ENCODE peak calls at places on chromosomes 6 and 20, in ten cellular contexts. One of them, this sample, is unnamed.

GRCh38 chr6:8030920-8031319 is 33.3 kb downstream of the BLOC1S5 start:
- DNase-seq in B cell: no peak
- DNase-seq in T-helper 9 cell: no peak
- DNase-seq in astrocyte of the spinal cord: no peak
- DNase-seq in putamen: no peak
- DNase-seq in CD4-positive, alpha-beta T cell: no peak
- DNase-seq in activated naive CD4-positive, alpha-beta T cell treated with anti-CD3 and anti-CD28 coated beads for 36 hours: no peak
- DNase-seq in activated naive CD8-positive, alpha-beta T cell treated with anti-CD3 and anti-CD28 coated beads, Interleukin-2, amount 50 U/mL, for 16 hours: no peak
- DNase-seq in Kasumi-1: peak
- DNase-seq in BJ: no peak
- DNase-seq in this sample: no peak

GRCh38 chr6:85272973-85273372 is 176.9 kb upstream of the NT5E start:
- DNase-seq in B cell: no peak
- DNase-seq in T-helper 9 cell: no peak
- DNase-seq in astrocyte of the spinal cord: no peak
- DNase-seq in putamen: no peak
- DNase-seq in CD4-positive, alpha-beta T cell: no peak
- DNase-seq in activated naive CD4-positive, alpha-beta T cell treated with anti-CD3 and anti-CD28 coated beads for 36 hours: no peak
- DNase-seq in activated naive CD8-positive, alpha-beta T cell treated with anti-CD3 and anti-CD28 coated beads, Interleukin-2, amount 50 U/mL, for 16 hours: no peak
- DNase-seq in Kasumi-1: no peak
- DNase-seq in BJ: no peak
- DNase-seq in this sample: no peak

GRCh38 chr6:140784573-140784972 is 1348.2 kb upstream of the GJE1 start:
- DNase-seq in B cell: no peak
- DNase-seq in T-helper 9 cell: no peak
- DNase-seq in astrocyte of the spinal cord: no peak
- DNase-seq in putamen: no peak
- DNase-seq in CD4-positive, alpha-beta T cell: no peak
- DNase-seq in activated naive CD4-positive, alpha-beta T cell treated with anti-CD3 and anti-CD28 coated beads for 36 hours: no peak
- DNase-seq in activated naive CD8-positive, alpha-beta T cell treated with anti-CD3 and anti-CD28 coated beads, Interleukin-2, amount 50 U/mL, for 16 hours: no peak
- DNase-seq in Kasumi-1: no peak
- DNase-seq in BJ: no peak
- DNase-seq in this sample: no peak

GRCh38 chr20:63835031-63835858 is 4.2 kb upstream of the ZBTB46 start:
- DNase-seq in B cell: no peak
- DNase-seq in T-helper 9 cell: no peak
- DNase-seq in astrocyte of the spinal cord: peak
- DNase-seq in putamen: no peak
- DNase-seq in CD4-positive, alpha-beta T cell: no peak
- DNase-seq in activated naive CD4-positive, alpha-beta T cell treated with anti-CD3 and anti-CD28 coated beads for 36 hours: no peak
- DNase-seq in activated naive CD8-positive, alpha-beta T cell treated with anti-CD3 and anti-CD28 coated beads, Interleukin-2, amount 50 U/mL, for 16 hours: no peak
- DNase-seq in Kasumi-1: no peak
- DNase-seq in BJ: peak
- DNase-seq in this sample: peak

GRCh38 chr6:148501178-148501590 is 158.5 kb downstream of the SASH1 start:
- DNase-seq in B cell: no peak
- DNase-seq in T-helper 9 cell: no peak
- DNase-seq in astrocyte of the spinal cord: peak
- DNase-seq in putamen: no peak
- DNase-seq in CD4-positive, alpha-beta T cell: no peak
- DNase-seq in activated naive CD4-positive, alpha-beta T cell treated with anti-CD3 and anti-CD28 coated beads for 36 hours: no peak
- DNase-seq in activated naive CD8-positive, alpha-beta T cell treated with anti-CD3 and anti-CD28 coated beads, Interleukin-2, amount 50 U/mL, for 16 hours: no peak
- DNase-seq in Kasumi-1: no peak
- DNase-seq in BJ: peak
- DNase-seq in this sample: no peak

GRCh38 chr20:51412333-51412761 is 130.2 kb downstream of the NFATC2 start:
- DNase-seq in B cell: no peak
- DNase-seq in T-helper 9 cell: no peak
- DNase-seq in astrocyte of the spinal cord: peak
- DNase-seq in putamen: no peak
- DNase-seq in CD4-positive, alpha-beta T cell: no peak
- DNase-seq in activated naive CD4-positive, alpha-beta T cell treated with anti-CD3 and anti-CD28 coated beads for 36 hours: no peak
- DNase-seq in activated naive CD8-positive, alpha-beta T cell treated with anti-CD3 and anti-CD28 coated beads, Interleukin-2, amount 50 U/mL, for 16 hours: no peak
- DNase-seq in Kasumi-1: no peak
- DNase-seq in BJ: no peak
- DNase-seq in this sample: no peak

GRCh38 chr6:150528648-150529285 is 70.9 kb upstream of the PLEKHG1 start:
- DNase-seq in B cell: peak
- DNase-seq in T-helper 9 cell: no peak
- DNase-seq in astrocyte of the spinal cord: peak
- DNase-seq in putamen: no peak
- DNase-seq in CD4-positive, alpha-beta T cell: no peak
- DNase-seq in activated naive CD4-positive, alpha-beta T cell treated with anti-CD3 and anti-CD28 coated beads for 36 hours: no peak
- DNase-seq in activated naive CD8-positive, alpha-beta T cell treated with anti-CD3 and anti-CD28 coated beads, Interleukin-2, amount 50 U/mL, for 16 hours: no peak
- DNase-seq in Kasumi-1: peak
- DNase-seq in BJ: no peak
- DNase-seq in this sample: no peak

GRCh38 chr6:150072201-150072600 is 3.3 kb upstream of the ULBP3 start:
- DNase-seq in B cell: no peak
- DNase-seq in T-helper 9 cell: peak
- DNase-seq in astrocyte of the spinal cord: no peak
- DNase-seq in putamen: no peak
- DNase-seq in CD4-positive, alpha-beta T cell: no peak
- DNase-seq in activated naive CD4-positive, alpha-beta T cell treated with anti-CD3 and anti-CD28 coated beads for 36 hours: peak
- DNase-seq in activated naive CD8-positive, alpha-beta T cell treated with anti-CD3 and anti-CD28 coated beads, Interleukin-2, amount 50 U/mL, for 16 hours: no peak
- DNase-seq in Kasumi-1: peak
- DNase-seq in BJ: no peak
- DNase-seq in this sample: peak

GRCh38 chr6:143151381-143151780 is 90.7 kb downstream of the AIG1 start:
- DNase-seq in B cell: no peak
- DNase-seq in T-helper 9 cell: no peak
- DNase-seq in astrocyte of the spinal cord: no peak
- DNase-seq in putamen: no peak
- DNase-seq in CD4-positive, alpha-beta T cell: no peak
- DNase-seq in activated naive CD4-positive, alpha-beta T cell treated with anti-CD3 and anti-CD28 coated beads for 36 hours: no peak
- DNase-seq in activated naive CD8-positive, alpha-beta T cell treated with anti-CD3 and anti-CD28 coated beads, Interleukin-2, amount 50 U/mL, for 16 hours: no peak
- DNase-seq in Kasumi-1: no peak
- DNase-seq in BJ: no peak
- DNase-seq in this sample: no peak

GRCh38 chr6:6861346-6861745 is 246.4 kb upstream of the RREB1 start:
- DNase-seq in B cell: no peak
- DNase-seq in T-helper 9 cell: no peak
- DNase-seq in astrocyte of the spinal cord: no peak
- DNase-seq in putamen: no peak
- DNase-seq in CD4-positive, alpha-beta T cell: no peak
- DNase-seq in activated naive CD4-positive, alpha-beta T cell treated with anti-CD3 and anti-CD28 coated beads for 36 hours: no peak
- DNase-seq in activated naive CD8-positive, alpha-beta T cell treated with anti-CD3 and anti-CD28 coated beads, Interleukin-2, amount 50 U/mL, for 16 hours: no peak
- DNase-seq in Kasumi-1: no peak
- DNase-seq in BJ: no peak
- DNase-seq in this sample: no peak

GRCh38 chr6:38542031-38542430 is 97.7 kb downstream of the BTBD9 start:
- DNase-seq in B cell: no peak
- DNase-seq in T-helper 9 cell: no peak
- DNase-seq in astrocyte of the spinal cord: peak
- DNase-seq in putamen: no peak
- DNase-seq in CD4-positive, alpha-beta T cell: no peak
- DNase-seq in activated naive CD4-positive, alpha-beta T cell treated with anti-CD3 and anti-CD28 coated beads for 36 hours: no peak
- DNase-seq in activated naive CD8-positive, alpha-beta T cell treated with anti-CD3 and anti-CD28 coated beads, Interleukin-2, amount 50 U/mL, for 16 hours: no peak
- DNase-seq in Kasumi-1: no peak
- DNase-seq in BJ: no peak
- DNase-seq in this sample: no peak

GRCh38 chr20:40287683-40288082 is 401.4 kb downstream of the MAFB start:
- DNase-seq in B cell: no peak
- DNase-seq in T-helper 9 cell: no peak
- DNase-seq in astrocyte of the spinal cord: no peak
- DNase-seq in putamen: no peak
- DNase-seq in CD4-positive, alpha-beta T cell: no peak
- DNase-seq in activated naive CD4-positive, alpha-beta T cell treated with anti-CD3 and anti-CD28 coated beads for 36 hours: no peak
- DNase-seq in activated naive CD8-positive, alpha-beta T cell treated with anti-CD3 and anti-CD28 coated beads, Interleukin-2, amount 50 U/mL, for 16 hours: no peak
- DNase-seq in Kasumi-1: no peak
- DNase-seq in BJ: no peak
- DNase-seq in this sample: no peak